ENCODE peak calls at places on chromosomes 12 and 14, in ten cellular contexts. W is PC-3; Y is CD8-positive, alpha-beta T cell; D is heart right ventricle; U is heart left ventricle; T is lung; A is NT2/D1; M is neuronal stem cell; F is body of pancreas; K is transverse colon. I is an unnamed sample.

GRCh38 chr12:63354919-63355318 is 203.9 kb upstream of the AVPR1A start:
- DNase-seq in W (no peak), Y (no peak), D (no peak), U (no peak), T (no peak), A (no peak), M (no peak), F (no peak), K (no peak), I (no peak)

GRCh38 chr12:60205500-60205899 is 609.7 kb downstream of the SLC16A7 start:
- DNase-seq in W (peak; percentile 69), Y (no peak), D (no peak), U (no peak), T (no peak), A (no peak), M (no peak), F (peak; percentile 31), K (no peak), I (peak; percentile 82)

GRCh38 chr12:22459872-22460490 is 84.4 kb downstream of the C2CD5 start:
- DNase-seq in W (peak; percentile 75), Y (no peak), D (no peak), U (no peak), T (no peak), A (peak; percentile 66), M (peak; percentile 12), F (no peak), K (no peak), I (no peak)

GRCh38 chr12:14614704-14615121 is 47.0 kb upstream of the PLBD1 start:
- DNase-seq in W (no peak), Y (no peak), D (no peak), U (no peak), T (no peak), A (no peak), M (no peak), F (no peak), K (no peak), I (no peak)

GRCh38 chr12:82688035-82688501 is 1.4 kb downstream of the TMTC2 start:
- DNase-seq in W (peak; percentile 45), Y (no peak), D (no peak), U (no peak), T (no peak), A (no peak), M (no peak), F (no peak), K (no peak), I (no peak)

GRCh38 chr12:98471085-98471484 is 44.3 kb upstream of the TMPO start:
- DNase-seq in W (no peak), Y (no peak), D (no peak), U (no peak), T (no peak), A (no peak), M (no peak), F (peak; percentile 74), K (no peak), I (no peak)

GRCh38 chr14:89810101-89810500 is 144.4 kb downstream of the EFCAB11 start:
- DNase-seq in W (no peak), Y (no peak), D (no peak), U (no peak), T (no peak), A (no peak), M (no peak), F (no peak), K (no peak), I (no peak)

GRCh38 chr12:1644523-1645438 is 15.8 kb downstream of the WNT5B start:
- DNase-seq in W (no peak), Y (no peak), D (peak; percentile 84), U (peak; percentile 88), T (peak; percentile 58), A (no peak), M (no peak), F (peak; percentile 83), K (peak; percentile 68), I (no peak)

GRCh38 chr12:50213439-50213838 is 46.3 kb upstream of the CERS5 start:
- DNase-seq in W (peak; percentile 58), Y (no peak), D (no peak), U (no peak), T (no peak), A (no peak), M (no peak), F (no peak), K (no peak), I (no peak)

DNA sequence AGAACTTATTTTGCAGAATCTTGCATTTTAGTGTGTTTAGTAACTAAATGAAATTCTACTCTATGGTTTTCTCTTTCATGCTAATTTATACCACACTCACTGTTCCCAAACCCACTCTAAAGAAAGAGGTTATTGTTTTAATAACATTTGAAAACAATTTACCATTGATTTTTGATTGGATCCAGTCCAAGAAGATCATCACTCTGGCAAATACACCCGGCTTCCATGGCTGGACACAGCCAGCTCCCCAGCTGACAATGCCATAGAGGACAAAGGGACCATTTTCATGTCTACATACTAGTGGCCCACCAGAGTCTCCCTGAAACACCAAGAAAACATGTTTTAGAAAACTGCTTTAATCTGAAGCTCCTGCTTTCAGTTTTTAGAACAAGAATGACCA is 42.4 kb downstream of the OVCH1 start:
- DNase-seq in W (no peak), Y (no peak), D (no peak), U (no peak), T (no peak), A (no peak), M (no peak), F (no peak), K (no peak), I (no peak)
- H3K27me3 ChIP-seq in W (peaks cover 52% of the 10 kb centered on the region), Y (no peaks in the 10 kb centered on the region), D (no peaks in the 10 kb centered on the region), U (no peaks in the 10 kb centered on the region), T (no peaks in the 10 kb centered on the region), A (no peaks in the 10 kb centered on the region), M (no peaks in the 10 kb centered on the region), F (no peaks in the 10 kb centered on the region), K (no peaks in the 10 kb centered on the region), I (no peaks in the 10 kb centered on the region)

GRCh38 chr14:34496679-34497513 is 34.9 kb upstream of the SPTSSA start:
- DNase-seq in W (peak; percentile 98), Y (no peak), D (peak; percentile 82), U (peak; percentile 76), T (peak; percentile 53), A (peak; percentile 75), M (peak; percentile 37), F (peak; percentile 44), K (peak; percentile 74), I (peak; percentile 81)

GRCh38 chr14:34502826-34503225 is 36.7 kb downstream of the EAPP start:
- DNase-seq in W (no peak), Y (no peak), D (no peak), U (no peak), T (no peak), A (no peak), M (no peak), F (no peak), K (no peak), I (peak; percentile 15)

GRCh38 chr14:34498684-34499412 is 36.8 kb upstream of the SPTSSA start:
- DNase-seq in W (peak; percentile 82), Y (no peak), D (no peak), U (no peak), T (no peak), A (no peak), M (no peak), F (peak; percentile 23), K (peak; percentile 53), I (no peak)

GRCh38 chr14:34501004-34501580 is 38.4 kb downstream of the EAPP start:
- DNase-seq in W (no peak), Y (no peak), D (no peak), U (no peak), T (no peak), A (no peak), M (no peak), F (no peak), K (no peak), I (no peak)

GRCh38 chr14:34501997-34502396 is 37.5 kb downstream of the EAPP start:
- DNase-seq in W (no peak), Y (no peak), D (no peak), U (no peak), T (no peak), A (no peak), M (no peak), F (no peak), K (no peak), I (no peak)
- H3K4me1 ChIP-seq in W (peaks cover 16% of the 10 kb centered on the region), Y (no peaks in the 10 kb centered on the region), D (peaks cover 7% of the 10 kb centered on the region), U (no peaks in the 10 kb centered on the region), T (no peaks in the 10 kb centered on the region), A (no peaks in the 10 kb centered on the region), M (peaks cover 3% of the 10 kb centered on the region), F (no peaks in the 10 kb centered on the region), K (peaks cover 26% of the 10 kb centered on the region), I (peaks cover 22% of the 10 kb centered on the region)

GRCh38 chr12:48008950-48009349 is 4.7 kb upstream of the COL2A1 start:
- DNase-seq in W (no peak), Y (no peak), D (no peak), U (no peak), T (no peak), A (no peak), M (no peak), F (no peak), K (no peak), I (peak; percentile 89)

GRCh38 chr12:48008349-48008748 is 4.1 kb upstream of the COL2A1 start:
- DNase-seq in W (no peak), Y (no peak), D (no peak), U (no peak), T (no peak), A (no peak), M (no peak), F (no peak), K (no peak), I (peak; percentile 89)

GRCh38 chr12:48007206-48007605 is 2.9 kb upstream of the COL2A1 start:
- DNase-seq in W (no peak), Y (no peak), D (no peak), U (no peak), T (no peak), A (no peak), M (no peak), F (no peak), K (no peak), I (peak; percentile 62)

GRCh38 chr12:48010366-48010970 is 6.2 kb upstream of the COL2A1 start:
- DNase-seq in W (no peak), Y (no peak), D (no peak), U (no peak), T (no peak), A (no peak), M (no peak), F (no peak), K (no peak), I (peak; percentile 94)

GRCh38 chr12:48009471-48009870 is 5.2 kb upstream of the COL2A1 start:
- DNase-seq in W (no peak), Y (no peak), D (no peak), U (no peak), T (no peak), A (no peak), M (no peak), F (no peak), K (no peak), I (no peak)
- H3K27me3 ChIP-seq in W (peaks cover 13% of the 10 kb centered on the region), Y (peaks cover 30% of the 10 kb centered on the region), D (peaks cover 60% of the 10 kb centered on the region), U (peaks cover 18% of the 10 kb centered on the region), T (no peaks in the 10 kb centered on the region), A (peaks cover 99% of the 10 kb centered on the region), M (peaks cover 5% of the 10 kb centered on the region), F (peaks cover 5% of the 10 kb centered on the region), K (peaks cover 64% of the 10 kb centered on the region), I (peaks cover 100% of the 10 kb centered on the region)

DNA sequence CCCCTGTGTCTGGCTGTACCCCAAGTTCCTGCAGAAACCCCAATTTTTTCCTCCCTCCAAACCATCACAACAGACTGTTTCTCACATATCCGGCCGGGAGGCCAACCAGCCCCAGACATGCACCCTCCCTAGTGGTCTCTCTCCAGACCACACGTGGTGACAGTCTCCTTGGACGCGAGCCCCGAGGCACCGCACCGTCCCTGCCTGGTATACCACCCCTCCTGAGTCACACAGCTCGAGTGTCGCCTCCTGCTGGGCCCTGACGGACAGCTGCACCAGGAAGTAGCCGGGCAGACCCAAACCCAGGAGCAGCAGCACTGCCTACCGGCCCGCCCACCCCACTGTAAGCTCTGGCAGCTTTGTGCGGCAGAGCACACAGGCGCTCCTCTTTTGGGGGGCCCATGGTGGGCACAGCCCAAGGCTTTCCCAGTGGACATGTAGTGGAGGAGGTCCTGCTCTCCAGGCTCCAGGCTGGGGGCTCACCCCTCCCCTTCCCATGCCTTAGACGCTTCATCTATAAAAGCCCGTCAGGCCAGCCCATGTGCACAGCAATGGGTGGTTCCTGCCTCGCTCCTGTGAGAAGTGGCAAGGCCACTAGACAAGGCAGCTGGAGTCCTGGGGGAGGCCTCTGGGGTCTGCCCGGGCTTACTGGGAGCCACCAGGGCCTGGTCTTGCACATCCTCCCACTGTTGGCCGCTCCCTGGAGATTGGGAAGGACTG is 97.5 kb downstream of the RFLNA start:
- DNase-seq in W (no peak), Y (no peak), D (no peak), U (no peak), T (no peak), A (peak; percentile 42), M (no peak), F (no peak), K (peak; percentile 40), I (peak; percentile 97)
- H3K4me1 ChIP-seq in W (peaks cover 68% of the 10 kb centered on the region), Y (peaks cover 27% of the 10 kb centered on the region), D (peaks cover 78% of the 10 kb centered on the region), U (peaks cover 64% of the 10 kb centered on the region), T (peaks cover 14% of the 10 kb centered on the region), A (peaks cover 43% of the 10 kb centered on the region), M (peaks cover 26% of the 10 kb centered on the region), F (peaks cover 77% of the 10 kb centered on the region), K (peaks cover 87% of the 10 kb centered on the region), I (peaks cover 85% of the 10 kb centered on the region)

I was measured in SJSA1.